ENCODE peak calls at places on chromosomes 16 and 17, in eight cellular contexts. I is mucosa of gallbladder; E is EH; T is small intestine; W is stimulated activated effector memory CD8-positive, alpha-beta T cell treated with anti-CD3 and anti-CD28 coated beads, Interleukin-12 subunit alpha, Interleukin-12 subunit beta, amount 100 ng/mL, for 72 hours; P is stimulated activated CD4-positive, alpha-beta T cell treated with anti-CD3 and anti-CD28 coated beads, Interleukin-1b, Interleukin-23, amount 100 ng/mL, for 1 hour; G is activated CD4-positive, alpha-beta memory T cell treated with anti-CD3 and anti-CD28 coated beads, Interleukin-2, amount 10 ng/mL, durations not matched to agents 7 days and 5 days; D is kidney glomerular epithelial cell. J is an unnamed sample.

GRCh38 chr16:89759742-89760366 is 38.5 kb downstream of the ZNF276 start:
- DNase-seq in D (no peak), G (peak), I (no peak), P (no peak), W (no peak), E (no peak), T (peak), J (no peak)

GRCh38 chr16:28317040-28317880 is 24.9 kb downstream of the SBK1 start:
- DNase-seq in I (peak), E (peak), P (peak), T (peak), D (peak), W (peak), G (peak), J (peak)

GRCh38 chr17:2050246-2050866 is 4.5 kb upstream of the HIC1 start:
- DNase-seq in I (peak), E (peak), D (no peak), P (peak), T (peak), W (peak), G (peak), J (no peak)

GRCh38 chr16:88290850-88291830 is 91.6 kb upstream of the ZNF469 start:
- DNase-seq in D (no peak), T (no peak), I (no peak), E (no peak), G (no peak), W (no peak), P (no peak), J (no peak)

GRCh38 chr16:69443809-69444611 is 19.6 kb downstream of the CYB5B start:
- DNase-seq in T (peak), W (no peak), I (peak), G (peak), E (peak), D (no peak), P (no peak), J (no peak)

GRCh38 chr17:50148226-50149098 is 2.0 kb downstream of the PPP1R9B start:
- DNase-seq in G (peak), D (peak), T (peak), E (peak), I (no peak), P (peak), W (peak), J (peak)

GRCh38 chr17:83064021-83064731 is 15.2 kb upstream of the METRNL start:
- DNase-seq in D (no peak), E (no peak), I (no peak), G (peak), P (no peak), W (no peak), T (no peak), J (no peak)

GRCh38 chr16:89256651-89257254 is 39.2 kb downstream of the ZNF778 start:
- DNase-seq in G (peak), W (peak), D (no peak), T (peak), E (peak), I (peak), P (peak), J (peak)

GRCh38 chr16:11224894-11225676 is 30.9 kb downstream of the SOCS1 start:
- DNase-seq in I (peak), G (peak), T (peak), P (peak), D (no peak), W (peak), E (no peak), J (no peak)

GRCh38 chr16:5032748-5033167 is 977 bp downstream of the NAGPA start:
- DNase-seq in P (no peak), W (no peak), T (peak), D (peak), E (no peak), G (no peak), I (no peak), J (no peak)

GRCh38 chr17:29042679-29043538 is at the start of gene PIPOX:
- DNase-seq in I (peak), G (no peak), P (no peak), E (peak), W (no peak), D (peak), T (peak), J (peak)

GRCh38 chr17:81519284-81520020 is 6.9 kb upstream of the ACTG1 start:
- DNase-seq in E (peak), I (no peak), W (peak), D (peak), T (peak), G (peak), P (no peak), J (peak)

GRCh38 chr16:69767459-69768229 is 5.5 kb downstream of the WWP2 start:
- DNase-seq in G (no peak), E (no peak), W (no peak), P (no peak), T (peak), I (no peak), D (no peak), J (no peak)

GRCh38 chr16:3157229-3158013 is 22.6 kb downstream of the ZNF213 start:
- DNase-seq in I (peak), W (no peak), G (peak), T (peak), D (peak), E (peak), P (no peak), J (peak)

GRCh38 chr17:38608648-38609047 is 2.9 kb upstream of the SRCIN1 start:
- DNase-seq in T (peak), G (no peak), E (no peak), D (no peak), I (no peak), W (no peak), P (no peak), J (peak)

GRCh38 chr16:87465306-87465705 is 27.5 kb downstream of the ZCCHC14 start:
- DNase-seq in G (no peak), P (no peak), I (peak), T (peak), E (peak), D (no peak), W (no peak), J (no peak)

GRCh38 chr16:78925071-78925714 is 675.3 kb downstream of the MAF start:
- DNase-seq in T (peak), P (peak), I (peak), G (peak), E (no peak), W (peak), D (no peak), J (peak)

GRCh38 chr17:44653384-44653783 is 2.9 kb upstream of the MEIOC start:
- DNase-seq in G (no peak), E (no peak), I (no peak), D (no peak), P (no peak), T (no peak), W (no peak), J (no peak)

GRCh38 chr16:9004183-9004582 is 40.5 kb upstream of the USP7 start:
- DNase-seq in G (no peak), P (no peak), D (no peak), I (no peak), E (no peak), T (no peak), W (no peak), J (no peak)

GRCh38 chr17:78890111-78890897 is 12.7 kb downstream of the CEP295NL start:
- DNase-seq in G (peak), D (no peak), E (no peak), P (no peak), W (no peak), I (peak), T (no peak), J (no peak)

GRCh38 chr17:68955181-68955841 is at the start of gene ABCA8:
- DNase-seq in G (no peak), W (no peak), T (no peak), I (no peak), E (no peak), P (no peak), D (no peak), J (no peak)

GRCh38 chr17:46943511-46944393 is 20.8 kb downstream of the GOSR2 start:
- DNase-seq in T (peak), D (peak), E (peak), I (no peak), P (no peak), G (no peak), W (no peak), J (peak)

GRCh38 chr17:3730881-3731429 is 7.3 kb downstream of the HASPIN start:
- DNase-seq in G (no peak), P (no peak), E (peak), W (no peak), I (no peak), D (peak), T (no peak), J (peak)

GRCh38 chr17:5128905-5129535 is 13.2 kb downstream of the USP6 start:
- DNase-seq in D (no peak), G (no peak), I (peak), E (no peak), W (no peak), T (no peak), P (no peak), J (no peak)

GRCh38 chr17:66829386-66829864 is 5.5 kb upstream of the CACNG5 start:
- DNase-seq in P (no peak), E (peak), I (peak), D (peak), W (no peak), T (peak), G (peak), J (peak)

GRCh38 chr17:78137392-78138203 is 7.0 kb downstream of the TMC8 start:
- DNase-seq in P (no peak), T (peak), I (no peak), E (no peak), G (peak), W (no peak), D (no peak), J (peak)

GRCh38 chr16:51615141-51615540 is 464.1 kb upstream of the SALL1 start:
- DNase-seq in W (no peak), I (no peak), T (no peak), D (no peak), G (no peak), P (no peak), E (no peak), J (no peak)

GRCh38 chr17:2083613-2084128 is 28.8 kb downstream of the HIC1 start:
- DNase-seq in W (no peak), T (peak), P (no peak), I (no peak), D (no peak), E (peak), G (no peak), J (no peak)

GRCh38 chr17:40177275-40177874 is at the start of gene RAPGEFL1:
- DNase-seq in T (peak), W (peak), P (peak), I (peak), E (peak), D (peak), G (peak), J (peak)